ENCODE peak calls at places on chromosomes 12 and 14, in nine cellular contexts. K is AG04450, J is A549, L is fibroblast of villous mesenchyme, U is GM13977, S is IMR-90, B is thyroid gland, C is brain microvascular endothelial cell, I is GM12865. Z is an unnamed sample.

GRCh38 chr12:57783466-57783801 is 847 bp downstream of the TSFM start:
- DNase-seq in J (no peak), C (no peak), L (no peak), U (no peak), S (no peak), I (no peak), B (no peak), K (no peak), Z (no peak)

GRCh38 chr14:100623557-100623956 is 36.3 kb upstream of the BEGAIN start:
- DNase-seq in C (no peak), L (no peak), I (no peak), U (no peak), S (no peak), B (no peak), J (no peak), K (no peak), Z (no peak)

GRCh38 chr14:88454886-88455285 is 69.4 kb downstream of the SPATA7 start:
- DNase-seq in J (no peak), K (no peak), B (no peak), U (no peak), S (peak; percentile 42), I (no peak), L (no peak), C (no peak), Z (no peak)

GRCh38 chr12:52815161-52815560 is 1.2 kb upstream of the KRT4 start:
- DNase-seq in U (no peak), C (no peak), B (no peak), I (no peak), S (no peak), J (no peak), K (no peak), L (no peak), Z (no peak)

GRCh38 chr12:79764641-79765040 is 73.9 kb upstream of the PAWR start:
- DNase-seq in S (no peak), J (no peak), L (peak; percentile 40), C (no peak), K (no peak), U (no peak), I (no peak), B (no peak), Z (no peak)

GRCh38 chr12:67475725-67476124 is 172.8 kb upstream of the DYRK2 start:
- DNase-seq in C (no peak), K (no peak), U (no peak), I (no peak), S (no peak), B (no peak), L (no peak), J (no peak), Z (no peak)

GRCh38 chr12:28708918-28709371 is 440.1 kb upstream of the FAR2 start:
- DNase-seq in U (no peak), L (peak; percentile 51), J (no peak), B (peak; percentile 3), C (peak; percentile 59), S (peak; percentile 61), K (peak; percentile 27), I (no peak), Z (no peak)

GRCh38 chr14:99679111-99679510 is 5.0 kb upstream of the CYP46A1 start:
- DNase-seq in K (no peak), C (no peak), S (no peak), J (no peak), U (no peak), B (no peak), L (no peak), I (no peak), Z (no peak)

GRCh38 chr14:73344304-73344703 is 107.0 kb downstream of the PAPLN start:
- DNase-seq in K (no peak), U (no peak), L (no peak), S (peak; percentile 26), J (no peak), B (no peak), C (no peak), I (no peak), Z (no peak)

GRCh38 chr12:94875525-94875924 is 128.0 kb downstream of the NDUFA12 start:
- DNase-seq in C (no peak), B (peak; percentile 42), K (no peak), J (peak; percentile 69), L (peak; percentile 54), S (no peak), I (peak; percentile 91), U (peak; percentile 71), Z (no peak)

GRCh38 chr14:87813691-87814090 is 179.3 kb downstream of the GALC start:
- DNase-seq in J (no peak), L (no peak), S (no peak), U (no peak), I (no peak), K (no peak), C (no peak), B (no peak), Z (no peak)

GRCh38 chr12:120032242-120032641 is 43.2 kb downstream of the BICDL1 start:
- DNase-seq in U (no peak), J (no peak), K (no peak), C (no peak), S (no peak), L (no peak), I (no peak), B (no peak), Z (no peak)

GRCh38 chr12:25771062-25771461 is 187.4 kb upstream of the RASSF8 start:
- DNase-seq in U (no peak), K (no peak), I (peak; percentile 16), S (peak; percentile 55), J (no peak), L (no peak), B (no peak), C (no peak), Z (no peak)

DNA sequence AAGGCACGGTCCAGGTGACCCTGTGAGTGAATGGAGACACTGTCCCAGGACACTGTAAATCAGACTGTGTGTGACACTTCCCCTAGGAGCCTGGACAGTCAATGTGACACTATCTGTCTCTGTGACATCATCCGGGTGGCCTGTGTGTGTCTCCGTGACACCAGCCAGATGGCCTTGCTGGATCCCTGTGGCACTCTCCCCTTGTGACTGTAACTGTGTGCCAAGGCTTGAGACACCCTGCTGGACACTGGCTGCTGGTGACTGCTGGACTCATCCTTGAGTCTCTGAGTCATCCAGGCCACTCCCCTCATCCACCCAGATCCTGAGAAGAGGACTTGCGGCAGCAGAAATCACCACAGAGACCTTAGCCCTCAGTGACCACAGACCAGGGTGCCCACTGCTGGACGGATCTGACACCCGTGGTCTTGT is 51.6 kb downstream of the MVK start:
- DNase-seq in K (no peak), L (peak; percentile 48), J (peak; percentile 64), B (no peak), U (no peak), I (no peak), S (peak; percentile 20), C (peak; percentile 42), Z (no peak)
- TF ChIP-seq CTCF in K (no peak), L (peak; percentile 7), J (no peak), B (no peak), U (no peak), I (no peak), S (no peak), C (peak; percentile 47), Z (no peak)

DNA sequence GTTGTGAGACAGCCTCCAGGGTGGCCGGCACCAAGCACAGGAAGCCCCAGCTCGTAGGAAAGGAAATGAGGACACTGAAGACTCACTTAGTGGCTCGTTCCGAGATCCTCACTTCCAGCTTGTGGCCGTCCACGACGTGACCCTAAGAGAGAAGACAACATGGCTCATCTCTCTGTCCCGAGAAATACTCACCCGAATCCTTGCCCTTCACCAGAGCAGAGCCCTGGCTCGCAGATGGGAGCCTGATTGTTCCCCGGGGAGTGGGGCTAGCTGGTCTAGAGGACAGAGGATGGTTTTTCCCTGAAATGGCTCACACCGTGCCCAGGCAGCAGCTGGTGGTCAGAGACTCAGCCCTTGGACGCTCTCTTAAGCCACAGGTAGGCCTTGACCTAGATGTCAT is 47.8 kb downstream of the RBM19 start:
- DNase-seq in J (no peak), U (no peak), C (no peak), S (no peak), K (no peak), B (no peak), I (no peak), L (no peak), Z (no peak)
- TF ChIP-seq CTCF in J (no peak), U (no peak), C (no peak), S (no peak), K (no peak), B (no peak), I (no peak), L (no peak), Z (no peak)

GRCh38 chr12:105319691-105320209 is 10.7 kb upstream of the C12orf75 start:
- DNase-seq in I (peak; percentile 47), K (no peak), U (no peak), J (peak; percentile 46), S (no peak), L (no peak), C (no peak), B (no peak), Z (no peak)
- TF ChIP-seq CTCF in I (no peak), K (no peak), U (peak; percentile 39), J (no peak), S (no peak), L (no peak), C (no peak), B (no peak), Z (no peak)

DNA sequence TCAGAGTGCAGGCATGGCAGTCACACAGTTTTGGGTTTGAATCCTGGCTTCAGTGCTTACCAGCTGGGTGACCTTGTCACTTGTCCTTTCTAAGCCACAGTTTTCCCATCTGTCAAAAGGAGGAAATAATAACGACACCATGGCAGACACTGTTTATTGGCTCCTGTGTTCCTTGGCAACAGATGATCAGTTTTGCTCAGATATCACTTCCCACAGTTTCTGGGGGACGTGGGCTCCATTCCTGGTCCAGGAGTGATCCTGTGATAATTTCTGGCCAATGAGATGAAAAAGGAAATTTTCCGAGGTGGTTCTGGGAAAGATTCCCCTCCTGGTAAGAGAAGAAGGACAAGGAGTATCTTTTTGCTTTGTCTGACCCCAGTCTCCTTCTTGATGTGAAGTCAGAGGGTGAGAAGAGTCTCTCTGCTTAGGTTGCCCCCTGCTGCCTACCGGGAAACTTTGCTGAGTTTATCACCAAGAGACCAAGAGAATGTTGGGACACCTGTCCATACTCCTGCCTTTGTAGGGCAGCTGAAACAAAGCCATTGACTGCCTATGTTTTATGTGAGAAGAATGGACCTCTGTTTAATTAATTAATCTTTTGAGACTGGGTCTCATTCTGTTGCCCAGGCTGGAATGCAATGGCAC is 178.9 kb upstream of the NRXN3 start:
- DNase-seq in S (no peak), K (no peak), C (no peak), J (peak; percentile 17), L (no peak), I (peak; percentile 25), B (peak; percentile 43), U (peak; percentile 35), Z (no peak)
- TF ChIP-seq CTCF in S (no peak), K (no peak), C (peak; percentile 25), J (no peak), L (no peak), I (peak; percentile 11), B (no peak), U (no peak), Z (no peak)